ENCODE peak calls at places on chromosomes 13 and 19, in seven cellular contexts. One of them, this sample, is unnamed.
A peak's percentile ranks its signal among the peaks of the same experiment; 100 is the strongest.

GRCh38 chr19:1274852-1275259 is 474 bp upstream of the FAM174C start:
- DNase-seq in stromal cell of bone marrow: no peak
- DNase-seq in OCI-M1: no peak
- DNase-seq in central memory CD4-positive, alpha-beta T cell: no peak
- DNase-seq in stimulated activated CD8-positive, alpha-beta memory T cell treated with anti-CD3 and anti-CD28 coated beads, Interleukin-7, amount 100 ng/mL, for 1 hour: no peak
- DNase-seq in NCI-H446: peak; percentile 60
- DNase-seq in Peyer's patch: no peak
- DNase-seq in this sample: peak; percentile 77

GRCh38 chr19:38657633-38658222 is 10.3 kb downstream of the ACTN4 start:
- DNase-seq in stromal cell of bone marrow: peak; percentile 76
- DNase-seq in stimulated activated CD8-positive, alpha-beta memory T cell treated with anti-CD3 and anti-CD28 coated beads, Interleukin-7, amount 100 ng/mL, for 1 hour: no peak
- DNase-seq in OCI-M1: no peak
- DNase-seq in Peyer's patch: no peak
- DNase-seq in central memory CD4-positive, alpha-beta T cell: peak; percentile 43
- DNase-seq in NCI-H446: no peak
- DNase-seq in this sample: no peak

GRCh38 chr19:54517483-54517882 is 14.9 kb downstream of the LAIR2 start:
- DNase-seq in NCI-H446: peak; percentile 5
- DNase-seq in OCI-M1: peak; percentile 88
- DNase-seq in Peyer's patch: peak; percentile 57
- DNase-seq in stromal cell of bone marrow: no peak
- DNase-seq in stimulated activated CD8-positive, alpha-beta memory T cell treated with anti-CD3 and anti-CD28 coated beads, Interleukin-7, amount 100 ng/mL, for 1 hour: no peak
- DNase-seq in central memory CD4-positive, alpha-beta T cell: peak; percentile 18
- DNase-seq in this sample: no peak

GRCh38 chr13:89694471-89694870 is 1653.0 kb upstream of the MIR17HG start:
- DNase-seq in central memory CD4-positive, alpha-beta T cell: no peak
- DNase-seq in Peyer's patch: no peak
- DNase-seq in NCI-H446: no peak
- DNase-seq in stimulated activated CD8-positive, alpha-beta memory T cell treated with anti-CD3 and anti-CD28 coated beads, Interleukin-7, amount 100 ng/mL, for 1 hour: no peak
- DNase-seq in stromal cell of bone marrow: no peak
- DNase-seq in OCI-M1: no peak
- DNase-seq in this sample: no peak

GRCh38 chr19:45645631-45646344 is 6.6 kb upstream of the EML2 start:
- DNase-seq in NCI-H446: peak; percentile 97
- DNase-seq in stimulated activated CD8-positive, alpha-beta memory T cell treated with anti-CD3 and anti-CD28 coated beads, Interleukin-7, amount 100 ng/mL, for 1 hour: no peak
- DNase-seq in Peyer's patch: peak; percentile 92
- DNase-seq in stromal cell of bone marrow: peak; percentile 70
- DNase-seq in central memory CD4-positive, alpha-beta T cell: peak; percentile 62
- DNase-seq in OCI-M1: peak; percentile 99
- DNase-seq in this sample: peak; percentile 84

GRCh38 chr19:49333426-49334288 is 1.5 kb upstream of the CD37 start:
- DNase-seq in central memory CD4-positive, alpha-beta T cell: peak; percentile 69
- DNase-seq in stimulated activated CD8-positive, alpha-beta memory T cell treated with anti-CD3 and anti-CD28 coated beads, Interleukin-7, amount 100 ng/mL, for 1 hour: peak; percentile 48
- DNase-seq in NCI-H446: no peak
- DNase-seq in Peyer's patch: peak; percentile 94
- DNase-seq in stromal cell of bone marrow: no peak
- DNase-seq in OCI-M1: no peak
- DNase-seq in this sample: peak; percentile 69

GRCh38 chr13:114116734-114117133 is 15.7 kb downstream of the RASA3 start:
- DNase-seq in central memory CD4-positive, alpha-beta T cell: no peak
- DNase-seq in stromal cell of bone marrow: no peak
- DNase-seq in stimulated activated CD8-positive, alpha-beta memory T cell treated with anti-CD3 and anti-CD28 coated beads, Interleukin-7, amount 100 ng/mL, for 1 hour: no peak
- DNase-seq in NCI-H446: no peak
- DNase-seq in Peyer's patch: no peak
- DNase-seq in OCI-M1: no peak
- DNase-seq in this sample: peak; percentile 5

GRCh38 chr19:1276620-1277007 is 1.3 kb downstream of the FAM174C start:
- DNase-seq in OCI-M1: no peak
- DNase-seq in Peyer's patch: no peak
- DNase-seq in stimulated activated CD8-positive, alpha-beta memory T cell treated with anti-CD3 and anti-CD28 coated beads, Interleukin-7, amount 100 ng/mL, for 1 hour: no peak
- DNase-seq in central memory CD4-positive, alpha-beta T cell: peak; percentile 48
- DNase-seq in NCI-H446: no peak
- DNase-seq in stromal cell of bone marrow: no peak
- DNase-seq in this sample: no peak

GRCh38 chr19:35549174-35549788 is 3.9 kb downstream of the TMEM147 start:
- DNase-seq in central memory CD4-positive, alpha-beta T cell: peak; percentile 62
- DNase-seq in OCI-M1: peak; percentile 84
- DNase-seq in NCI-H446: peak; percentile 72
- DNase-seq in stromal cell of bone marrow: peak; percentile 38
- DNase-seq in stimulated activated CD8-positive, alpha-beta memory T cell treated with anti-CD3 and anti-CD28 coated beads, Interleukin-7, amount 100 ng/mL, for 1 hour: no peak
- DNase-seq in Peyer's patch: peak; percentile 78
- DNase-seq in this sample: no peak

GRCh38 chr19:13208131-13208963 is 58.1 kb downstream of the IER2 start:
- DNase-seq in stimulated activated CD8-positive, alpha-beta memory T cell treated with anti-CD3 and anti-CD28 coated beads, Interleukin-7, amount 100 ng/mL, for 1 hour: no peak
- DNase-seq in stromal cell of bone marrow: peak; percentile 75
- DNase-seq in OCI-M1: peak; percentile 61
- DNase-seq in central memory CD4-positive, alpha-beta T cell: peak; percentile 33
- DNase-seq in Peyer's patch: peak; percentile 79
- DNase-seq in NCI-H446: no peak
- DNase-seq in this sample: peak; percentile 73

GRCh38 chr19:4678881-4679379 is 8.8 kb upstream of the MYDGF start:
- DNase-seq in Peyer's patch: no peak
- DNase-seq in OCI-M1: no peak
- DNase-seq in stimulated activated CD8-positive, alpha-beta memory T cell treated with anti-CD3 and anti-CD28 coated beads, Interleukin-7, amount 100 ng/mL, for 1 hour: no peak
- DNase-seq in NCI-H446: no peak
- DNase-seq in stromal cell of bone marrow: no peak
- DNase-seq in central memory CD4-positive, alpha-beta T cell: no peak
- DNase-seq in this sample: no peak

This sample was measured in upper lobe of right lung.